ENCODE peak calls at places on chromosomes 12 and 14, in seven cellular contexts. W, P, M, F, C, S and D are unnamed samples.

GRCh38 chr14:98474900-98475299 is 797.1 kb downstream of the BCL11B start:
- DNase-seq in S (no peak), C (no peak), F (no peak), M (no peak), P (no peak), W (no peak), D (no peak)

GRCh38 chr12:122243965-122244364 is 18.1 kb upstream of the DIABLO start:
- DNase-seq in W (no peak), P (no peak), S (peak), M (no peak), C (no peak), F (no peak), D (no peak)

GRCh38 chr12:122974274-122974891 is 661 bp upstream of the OGFOD2 start:
- DNase-seq in W (peak), F (peak), P (peak), C (peak), S (peak), M (peak), D (peak)

GRCh38 chr12:51217133-51217967 is 512 bp downstream of the POU6F1 start:
- DNase-seq in W (peak), C (no peak), S (peak), M (peak), F (peak), P (peak), D (peak)

GRCh38 chr14:57492859-57493258 is 798 bp downstream of the CCDC198 start:
- DNase-seq in C (no peak), F (no peak), P (no peak), M (peak), S (no peak), W (no peak), D (no peak)

GRCh38 chr14:56119221-56119967 is 1.2 kb downstream of the PELI2 start:
- DNase-seq in S (peak), F (peak), P (peak), C (no peak), W (peak), M (peak), D (peak)

GRCh38 chr12:20602671-20603402 is 92.3 kb upstream of the SLCO1C1 start:
- DNase-seq in F (no peak), C (no peak), W (no peak), M (no peak), S (no peak), P (no peak), D (no peak)

GRCh38 chr14:23894687-23895419 is 58.7 kb upstream of the DHRS4 start:
- DNase-seq in W (no peak), C (no peak), M (no peak), F (no peak), S (no peak), P (no peak), D (no peak)

GRCh38 chr14:53306267-53306721 is 153.2 kb upstream of the DDHD1 start:
- DNase-seq in S (no peak), F (peak), W (no peak), P (peak), M (peak), C (peak), D (peak)